ENCODE peak calls at places on chromosomes 16 and 17, in four cellular contexts. W, E, P and I are unnamed samples.

GRCh38 chr16:72901012-72901411 is 146.9 kb downstream of the ZFHX3 start:
- DNase-seq in W (no peak), E (no peak), P (no peak), I (no peak)

GRCh38 chr16:8948831-8949230 is 14.9 kb downstream of the USP7 start:
- DNase-seq in W (no peak), E (no peak), P (no peak), I (no peak)

GRCh38 chr17:73011016-73011486 is 81.4 kb downstream of the SLC39A11 start:
- DNase-seq in W (peak), E (no peak), P (no peak), I (no peak)

GRCh38 chr16:55559233-55559632 is 7.3 kb upstream of the CAPNS2 start:
- DNase-seq in W (no peak), E (no peak), P (no peak), I (no peak)

GRCh38 chr17:35089846-35090193 is 26.3 kb upstream of the RFFL start:
- DNase-seq in W (peak), E (no peak), P (no peak), I (peak)

GRCh38 chr17:50060951-50061712 is 5.2 kb downstream of the ITGA3 start:
- DNase-seq in W (no peak), E (no peak), P (no peak), I (no peak)

GRCh38 chr16:27761816-27762215 is 211.9 kb downstream of the KATNIP start:
- DNase-seq in W (no peak), E (no peak), P (no peak), I (no peak)

GRCh38 chr17:63082273-63082861 is 116.3 kb downstream of the TANC2 start:
- DNase-seq in W (no peak), E (no peak), P (no peak), I (no peak)

GRCh38 chr17:7042507-7043194 is 1.2 kb downstream of the SLC16A11 start:
- DNase-seq in W (no peak), E (no peak), P (peak), I (peak)

GRCh38 chr17:44677136-44677535 is 12.4 kb downstream of the CCDC43 start:
- DNase-seq in W (no peak), E (no peak), P (no peak), I (no peak)

GRCh38 chr17:19344311-19345066 is 18.0 kb downstream of the B9D1 start:
- DNase-seq in W (no peak), E (no peak), P (no peak), I (no peak)

GRCh38 chr16:138049-138417 is 440 bp downstream of the NPRL3 start:
- DNase-seq in W (peak), E (no peak), P (peak), I (peak)

GRCh38 chr17:33464669-33465275 is 171.7 kb upstream of the ASIC2 start:
- DNase-seq in W (no peak), E (no peak), P (no peak), I (no peak)

GRCh38 chr16:88448461-88449266 is 4.4 kb upstream of the ZFPM1 start:
- DNase-seq in W (no peak), E (no peak), P (no peak), I (no peak)

GRCh38 chr16:56606688-56607618 is 1.4 kb upstream of the MT2A start:
- DNase-seq in W (peak), E (no peak), P (no peak), I (peak)

GRCh38 chr17:43556292-43556691 is 10.2 kb upstream of the ETV4 start:
- DNase-seq in W (no peak), E (no peak), P (peak), I (no peak)

GRCh38 chr17:72477529-72477928 is 356.7 kb downstream of the SOX9 start:
- DNase-seq in W (no peak), E (no peak), P (no peak), I (peak)

GRCh38 chr17:7560172-7561027 is 1.3 kb upstream of the SENP3 start:
- DNase-seq in W (peak), E (no peak), P (peak), I (peak)

GRCh38 chr17:62671553-62671952 is 44.1 kb downstream of the MRC2 start:
- DNase-seq in W (no peak), E (no peak), P (no peak), I (no peak)

GRCh38 chr16:87790278-87791023 is 24.7 kb upstream of the KLHDC4 start:
- DNase-seq in W (no peak), E (no peak), P (no peak), I (peak)

GRCh38 chr16:14196539-14196938 is 125.4 kb downstream of the MRTFB start:
- DNase-seq in W (no peak), E (no peak), P (no peak), I (no peak)

GRCh38 chr16:77223184-77223583 is 24.0 kb downstream of the SYCE1L start:
- DNase-seq in W (peak), E (no peak), P (no peak), I (peak)

GRCh38 chr16:75202069-75202590 is 4.8 kb downstream of the CTRB2 start:
- DNase-seq in W (no peak), E (no peak), P (no peak), I (no peak)

GRCh38 chr17:2484876-2485275 is 26.8 kb downstream of the METTL16 start:
- DNase-seq in W (no peak), E (no peak), P (peak), I (peak)

GRCh38 chr17:44776628-44777393 is 18.0 kb downstream of the ADAM11 start:
- DNase-seq in W (no peak), E (no peak), P (no peak), I (no peak)